ENCODE peak calls at places on chromosomes 6 and 20, in four cellular contexts. One of them, this sample, is unnamed.

GRCh38 chr6:33683051-33683571 is 28.4 kb downstream of the UQCC2 start:
- DNase-seq in activated CD8-positive, alpha-beta memory T cell treated with anti-CD3 and anti-CD28 coated beads, Interleukin-2, amount 50 U/mL, for 4 hours: peak
- DNase-seq in germinal center: no peak
- DNase-seq in A549: no peak
- DNase-seq in this sample: peak

GRCh38 chr20:8515810-8516435 is 383.9 kb downstream of the PLCB1 start:
- DNase-seq in activated CD8-positive, alpha-beta memory T cell treated with anti-CD3 and anti-CD28 coated beads, Interleukin-2, amount 50 U/mL, for 4 hours: no peak
- DNase-seq in germinal center: no peak
- DNase-seq in A549: no peak
- DNase-seq in this sample: no peak

GRCh38 chr6:99353126-99353525 is 3.7 kb upstream of the FAXC start:
- DNase-seq in activated CD8-positive, alpha-beta memory T cell treated with anti-CD3 and anti-CD28 coated beads, Interleukin-2, amount 50 U/mL, for 4 hours: no peak
- DNase-seq in germinal center: no peak
- DNase-seq in A549: no peak
- DNase-seq in this sample: no peak

GRCh38 chr6:46491789-46492547 is 719 bp upstream of the RCAN2 start:
- DNase-seq in activated CD8-positive, alpha-beta memory T cell treated with anti-CD3 and anti-CD28 coated beads, Interleukin-2, amount 50 U/mL, for 4 hours: no peak
- DNase-seq in germinal center: peak
- DNase-seq in A549: peak
- DNase-seq in this sample: no peak

GRCh38 chr20:63941282-63942060 is 14.7 kb downstream of the UCKL1 start:
- DNase-seq in activated CD8-positive, alpha-beta memory T cell treated with anti-CD3 and anti-CD28 coated beads, Interleukin-2, amount 50 U/mL, for 4 hours: peak
- DNase-seq in germinal center: peak
- DNase-seq in A549: peak
- DNase-seq in this sample: peak

GRCh38 chr20:21315138-21315537 is 12.0 kb downstream of the XRN2 start:
- DNase-seq in activated CD8-positive, alpha-beta memory T cell treated with anti-CD3 and anti-CD28 coated beads, Interleukin-2, amount 50 U/mL, for 4 hours: no peak
- DNase-seq in germinal center: no peak
- DNase-seq in A549: no peak
- DNase-seq in this sample: no peak

GRCh38 chr20:36157610-36158009 is 3.1 kb downstream of the EPB41L1 start:
- DNase-seq in activated CD8-positive, alpha-beta memory T cell treated with anti-CD3 and anti-CD28 coated beads, Interleukin-2, amount 50 U/mL, for 4 hours: no peak
- DNase-seq in germinal center: no peak
- DNase-seq in A549: no peak
- DNase-seq in this sample: no peak

GRCh38 chr6:12230523-12230922 is 59.6 kb upstream of the EDN1 start:
- DNase-seq in activated CD8-positive, alpha-beta memory T cell treated with anti-CD3 and anti-CD28 coated beads, Interleukin-2, amount 50 U/mL, for 4 hours: no peak
- DNase-seq in germinal center: no peak
- DNase-seq in A549: no peak
- DNase-seq in this sample: no peak

GRCh38 chr20:2261105-2261504 is 34.7 kb upstream of the TGM3 start:
- DNase-seq in activated CD8-positive, alpha-beta memory T cell treated with anti-CD3 and anti-CD28 coated beads, Interleukin-2, amount 50 U/mL, for 4 hours: no peak
- DNase-seq in germinal center: no peak
- DNase-seq in A549: peak
- DNase-seq in this sample: no peak

GRCh38 chr20:38897267-38897666 is 28.9 kb upstream of the FAM83D start:
- DNase-seq in activated CD8-positive, alpha-beta memory T cell treated with anti-CD3 and anti-CD28 coated beads, Interleukin-2, amount 50 U/mL, for 4 hours: no peak
- DNase-seq in germinal center: no peak
- DNase-seq in A549: no peak
- DNase-seq in this sample: no peak

GRCh38 chr20:50921055-50921454 is 10.2 kb downstream of the ADNP start:
- DNase-seq in activated CD8-positive, alpha-beta memory T cell treated with anti-CD3 and anti-CD28 coated beads, Interleukin-2, amount 50 U/mL, for 4 hours: no peak
- DNase-seq in germinal center: peak
- DNase-seq in A549: peak
- DNase-seq in this sample: no peak

GRCh38 chr20:63641146-63641791 is 12.0 kb downstream of the STMN3 start:
- DNase-seq in activated CD8-positive, alpha-beta memory T cell treated with anti-CD3 and anti-CD28 coated beads, Interleukin-2, amount 50 U/mL, for 4 hours: peak
- DNase-seq in germinal center: no peak
- DNase-seq in A549: peak
- DNase-seq in this sample: peak

GRCh38 chr20:21099653-21100589 is 6.2 kb downstream of the LINC00237 start:
- DNase-seq in activated CD8-positive, alpha-beta memory T cell treated with anti-CD3 and anti-CD28 coated beads, Interleukin-2, amount 50 U/mL, for 4 hours: peak
- DNase-seq in germinal center: peak
- DNase-seq in A549: peak
- DNase-seq in this sample: peak

GRCh38 chr6:132570221-132570777 is at the start of gene TAAR6:
- DNase-seq in activated CD8-positive, alpha-beta memory T cell treated with anti-CD3 and anti-CD28 coated beads, Interleukin-2, amount 50 U/mL, for 4 hours: no peak
- DNase-seq in germinal center: no peak
- DNase-seq in A549: no peak
- DNase-seq in this sample: no peak

GRCh38 chr6:9646346-9647042 is 768.4 kb downstream of the TFAP2A start:
- DNase-seq in activated CD8-positive, alpha-beta memory T cell treated with anti-CD3 and anti-CD28 coated beads, Interleukin-2, amount 50 U/mL, for 4 hours: no peak
- DNase-seq in germinal center: no peak
- DNase-seq in A549: no peak
- DNase-seq in this sample: no peak